ENCODE peak calls at places on chromosomes 1 and 21, in six cellular contexts. One of them, this sample, is unnamed.

GRCh38 chr1:197320991-197321531 is 53.0 kb downstream of the CRB1 start:
- DNase-seq in activated T-cell treated with anti-CD3 and anti-CD28 coated beads, Interleukin-2, amount 50 U/mL, for 72 hours: no peak
- DNase-seq in GM12864: no peak
- DNase-seq in NCI-H1694: no peak
- DNase-seq in cardiac fibroblast: peak
- DNase-seq in GM20000: no peak
- DNase-seq in this sample: no peak

GRCh38 chr1:33814166-33814565 is 49.7 kb upstream of the HMGB4 start:
- DNase-seq in activated T-cell treated with anti-CD3 and anti-CD28 coated beads, Interleukin-2, amount 50 U/mL, for 72 hours: no peak
- DNase-seq in GM12864: no peak
- DNase-seq in NCI-H1694: no peak
- DNase-seq in cardiac fibroblast: no peak
- DNase-seq in GM20000: no peak
- DNase-seq in this sample: no peak

GRCh38 chr1:242016518-242016917 is 17.6 kb upstream of the MAP1LC3C start:
- DNase-seq in activated T-cell treated with anti-CD3 and anti-CD28 coated beads, Interleukin-2, amount 50 U/mL, for 72 hours: no peak
- DNase-seq in GM12864: no peak
- DNase-seq in NCI-H1694: no peak
- DNase-seq in cardiac fibroblast: no peak
- DNase-seq in GM20000: no peak
- DNase-seq in this sample: no peak

GRCh38 chr1:92441316-92442311 is 45.1 kb downstream of the GFI1 start:
- DNase-seq in activated T-cell treated with anti-CD3 and anti-CD28 coated beads, Interleukin-2, amount 50 U/mL, for 72 hours: no peak
- DNase-seq in GM12864: no peak
- DNase-seq in NCI-H1694: peak
- DNase-seq in cardiac fibroblast: no peak
- DNase-seq in GM20000: no peak
- DNase-seq in this sample: no peak

GRCh38 chr1:180154003-180154324 is 705 bp upstream of the QSOX1 start:
- DNase-seq in activated T-cell treated with anti-CD3 and anti-CD28 coated beads, Interleukin-2, amount 50 U/mL, for 72 hours: no peak
- DNase-seq in GM12864: no peak
- DNase-seq in NCI-H1694: no peak
- DNase-seq in cardiac fibroblast: no peak
- DNase-seq in GM20000: no peak
- DNase-seq in this sample: no peak

GRCh38 chr1:7278827-7279752 is 492.0 kb upstream of the VAMP3 start:
- DNase-seq in activated T-cell treated with anti-CD3 and anti-CD28 coated beads, Interleukin-2, amount 50 U/mL, for 72 hours: no peak
- DNase-seq in GM12864: no peak
- DNase-seq in NCI-H1694: no peak
- DNase-seq in cardiac fibroblast: no peak
- DNase-seq in GM20000: no peak
- DNase-seq in this sample: no peak

GRCh38 chr1:207868769-207869721 is 41.9 kb downstream of the CD34 start:
- DNase-seq in activated T-cell treated with anti-CD3 and anti-CD28 coated beads, Interleukin-2, amount 50 U/mL, for 72 hours: peak
- DNase-seq in GM12864: no peak
- DNase-seq in NCI-H1694: peak
- DNase-seq in cardiac fibroblast: peak
- DNase-seq in GM20000: peak
- DNase-seq in this sample: no peak

GRCh38 chr1:106038260-106038659 is 1018.2 kb upstream of the PRMT6 start:
- DNase-seq in activated T-cell treated with anti-CD3 and anti-CD28 coated beads, Interleukin-2, amount 50 U/mL, for 72 hours: no peak
- DNase-seq in GM12864: no peak
- DNase-seq in NCI-H1694: no peak
- DNase-seq in cardiac fibroblast: no peak
- DNase-seq in GM20000: no peak
- DNase-seq in this sample: no peak

GRCh38 chr1:202688401-202688800 is 21.9 kb downstream of the SYT2 start:
- DNase-seq in activated T-cell treated with anti-CD3 and anti-CD28 coated beads, Interleukin-2, amount 50 U/mL, for 72 hours: no peak
- DNase-seq in GM12864: no peak
- DNase-seq in NCI-H1694: no peak
- DNase-seq in cardiac fibroblast: peak
- DNase-seq in GM20000: no peak
- DNase-seq in this sample: no peak

GRCh38 chr1:1061682-1062363 is 12.3 kb downstream of the RNF223 start:
- DNase-seq in activated T-cell treated with anti-CD3 and anti-CD28 coated beads, Interleukin-2, amount 50 U/mL, for 72 hours: no peak
- DNase-seq in GM12864: no peak
- DNase-seq in NCI-H1694: no peak
- DNase-seq in cardiac fibroblast: no peak
- DNase-seq in GM20000: no peak
- DNase-seq in this sample: no peak

GRCh38 chr1:104574619-104575018 is 824.9 kb downstream of the AMY1C start:
- DNase-seq in activated T-cell treated with anti-CD3 and anti-CD28 coated beads, Interleukin-2, amount 50 U/mL, for 72 hours: no peak
- DNase-seq in GM12864: no peak
- DNase-seq in NCI-H1694: no peak
- DNase-seq in cardiac fibroblast: no peak
- DNase-seq in GM20000: no peak
- DNase-seq in this sample: no peak

GRCh38 chr1:59718064-59718988 is 96.4 kb upstream of the HOOK1 start:
- DNase-seq in activated T-cell treated with anti-CD3 and anti-CD28 coated beads, Interleukin-2, amount 50 U/mL, for 72 hours: no peak
- DNase-seq in GM12864: no peak
- DNase-seq in NCI-H1694: peak
- DNase-seq in cardiac fibroblast: no peak
- DNase-seq in GM20000: no peak
- DNase-seq in this sample: no peak

GRCh38 chr1:93180723-93181613 is at the start of gene CCDC18:
- DNase-seq in activated T-cell treated with anti-CD3 and anti-CD28 coated beads, Interleukin-2, amount 50 U/mL, for 72 hours: peak
- DNase-seq in GM12864: peak
- DNase-seq in NCI-H1694: no peak
- DNase-seq in cardiac fibroblast: peak
- DNase-seq in GM20000: peak
- DNase-seq in this sample: no peak

GRCh38 chr1:2583331-2583791 is 3.2 kb upstream of the PRXL2B start:
- DNase-seq in activated T-cell treated with anti-CD3 and anti-CD28 coated beads, Interleukin-2, amount 50 U/mL, for 72 hours: peak
- DNase-seq in GM12864: no peak
- DNase-seq in NCI-H1694: no peak
- DNase-seq in cardiac fibroblast: no peak
- DNase-seq in GM20000: no peak
- DNase-seq in this sample: no peak

GRCh38 chr1:95625224-95625623 is 391.2 kb downstream of the RWDD3 start:
- DNase-seq in activated T-cell treated with anti-CD3 and anti-CD28 coated beads, Interleukin-2, amount 50 U/mL, for 72 hours: no peak
- DNase-seq in GM12864: no peak
- DNase-seq in NCI-H1694: no peak
- DNase-seq in cardiac fibroblast: no peak
- DNase-seq in GM20000: no peak
- DNase-seq in this sample: no peak

GRCh38 chr1:198937231-198938031 is 298.6 kb downstream of the PTPRC start:
- DNase-seq in activated T-cell treated with anti-CD3 and anti-CD28 coated beads, Interleukin-2, amount 50 U/mL, for 72 hours: peak
- DNase-seq in GM12864: peak
- DNase-seq in NCI-H1694: no peak
- DNase-seq in cardiac fibroblast: peak
- DNase-seq in GM20000: peak
- DNase-seq in this sample: peak

GRCh38 chr21:44489962-44490361 is 34.7 kb downstream of the LRRC3 start:
- DNase-seq in activated T-cell treated with anti-CD3 and anti-CD28 coated beads, Interleukin-2, amount 50 U/mL, for 72 hours: no peak
- DNase-seq in GM12864: no peak
- DNase-seq in NCI-H1694: peak
- DNase-seq in cardiac fibroblast: no peak
- DNase-seq in GM20000: no peak
- DNase-seq in this sample: no peak

GRCh38 chr21:34938079-34938764 is 110.9 kb downstream of the RUNX1 start:
- DNase-seq in activated T-cell treated with anti-CD3 and anti-CD28 coated beads, Interleukin-2, amount 50 U/mL, for 72 hours: no peak
- DNase-seq in GM12864: no peak
- DNase-seq in NCI-H1694: no peak
- DNase-seq in cardiac fibroblast: peak
- DNase-seq in GM20000: no peak
- DNase-seq in this sample: no peak

GRCh38 chr1:175099916-175100315 is 32.3 kb downstream of the TNN start:
- DNase-seq in activated T-cell treated with anti-CD3 and anti-CD28 coated beads, Interleukin-2, amount 50 U/mL, for 72 hours: no peak
- DNase-seq in GM12864: no peak
- DNase-seq in NCI-H1694: no peak
- DNase-seq in cardiac fibroblast: no peak
- DNase-seq in GM20000: no peak
- DNase-seq in this sample: no peak

GRCh38 chr1:218711884-218712674 is 366.9 kb downstream of the TGFB2 start:
- DNase-seq in activated T-cell treated with anti-CD3 and anti-CD28 coated beads, Interleukin-2, amount 50 U/mL, for 72 hours: no peak
- DNase-seq in GM12864: no peak
- DNase-seq in NCI-H1694: no peak
- DNase-seq in cardiac fibroblast: peak
- DNase-seq in GM20000: no peak
- DNase-seq in this sample: no peak

GRCh38 chr1:232501174-232501573 is 128.8 kb downstream of the SIPA1L2 start:
- DNase-seq in activated T-cell treated with anti-CD3 and anti-CD28 coated beads, Interleukin-2, amount 50 U/mL, for 72 hours: no peak
- DNase-seq in GM12864: no peak
- DNase-seq in NCI-H1694: no peak
- DNase-seq in cardiac fibroblast: no peak
- DNase-seq in GM20000: no peak
- DNase-seq in this sample: no peak

GRCh38 chr21:42291003-42291750 is 24.0 kb downstream of the TFF3 start:
- DNase-seq in activated T-cell treated with anti-CD3 and anti-CD28 coated beads, Interleukin-2, amount 50 U/mL, for 72 hours: no peak
- DNase-seq in GM12864: no peak
- DNase-seq in NCI-H1694: no peak
- DNase-seq in cardiac fibroblast: no peak
- DNase-seq in GM20000: no peak
- DNase-seq in this sample: no peak

GRCh38 chr1:68551459-68551858 is 54.6 kb upstream of the DEPDC1 start:
- DNase-seq in activated T-cell treated with anti-CD3 and anti-CD28 coated beads, Interleukin-2, amount 50 U/mL, for 72 hours: no peak
- DNase-seq in GM12864: no peak
- DNase-seq in NCI-H1694: no peak
- DNase-seq in cardiac fibroblast: no peak
- DNase-seq in GM20000: no peak
- DNase-seq in this sample: no peak

GRCh38 chr1:24586970-24587820 is 31.3 kb downstream of the NCMAP start:
- DNase-seq in activated T-cell treated with anti-CD3 and anti-CD28 coated beads, Interleukin-2, amount 50 U/mL, for 72 hours: peak
- DNase-seq in GM12864: peak
- DNase-seq in NCI-H1694: peak
- DNase-seq in cardiac fibroblast: peak
- DNase-seq in GM20000: peak
- DNase-seq in this sample: no peak

GRCh38 chr1:94757931-94758330 is 62.2 kb upstream of the SLC44A3 start:
- DNase-seq in activated T-cell treated with anti-CD3 and anti-CD28 coated beads, Interleukin-2, amount 50 U/mL, for 72 hours: no peak
- DNase-seq in GM12864: no peak
- DNase-seq in NCI-H1694: no peak
- DNase-seq in cardiac fibroblast: peak
- DNase-seq in GM20000: no peak
- DNase-seq in this sample: peak

GRCh38 chr1:227944066-227944930 is 3.4 kb downstream of the WNT9A start:
- DNase-seq in activated T-cell treated with anti-CD3 and anti-CD28 coated beads, Interleukin-2, amount 50 U/mL, for 72 hours: no peak
- DNase-seq in GM12864: no peak
- DNase-seq in NCI-H1694: no peak
- DNase-seq in cardiac fibroblast: no peak
- DNase-seq in GM20000: no peak
- DNase-seq in this sample: no peak

GRCh38 chr1:34984435-34985062 is 598 bp downstream of the TMEM35B start:
- DNase-seq in activated T-cell treated with anti-CD3 and anti-CD28 coated beads, Interleukin-2, amount 50 U/mL, for 72 hours: no peak
- DNase-seq in GM12864: no peak
- DNase-seq in NCI-H1694: no peak
- DNase-seq in cardiac fibroblast: peak
- DNase-seq in GM20000: peak
- DNase-seq in this sample: no peak

GRCh38 chr1:153466908-153467307 is 6.5 kb upstream of the S100A7 start:
- DNase-seq in activated T-cell treated with anti-CD3 and anti-CD28 coated beads, Interleukin-2, amount 50 U/mL, for 72 hours: no peak
- DNase-seq in GM12864: no peak
- DNase-seq in NCI-H1694: no peak
- DNase-seq in cardiac fibroblast: peak
- DNase-seq in GM20000: no peak
- DNase-seq in this sample: no peak

GRCh38 chr1:110262846-110263631 is 52.9 kb downstream of the KCNC4 start:
- DNase-seq in activated T-cell treated with anti-CD3 and anti-CD28 coated beads, Interleukin-2, amount 50 U/mL, for 72 hours: peak
- DNase-seq in GM12864: no peak
- DNase-seq in NCI-H1694: peak
- DNase-seq in cardiac fibroblast: no peak
- DNase-seq in GM20000: peak
- DNase-seq in this sample: no peak

GRCh38 chr1:235304549-235305451 is 23.2 kb downstream of the ARID4B start:
- DNase-seq in activated T-cell treated with anti-CD3 and anti-CD28 coated beads, Interleukin-2, amount 50 U/mL, for 72 hours: no peak
- DNase-seq in GM12864: no peak
- DNase-seq in NCI-H1694: no peak
- DNase-seq in cardiac fibroblast: peak
- DNase-seq in GM20000: no peak
- DNase-seq in this sample: no peak

GRCh38 chr1:30378023-30378596 is 345.3 kb downstream of the MATN1 start:
- DNase-seq in activated T-cell treated with anti-CD3 and anti-CD28 coated beads, Interleukin-2, amount 50 U/mL, for 72 hours: no peak
- DNase-seq in GM12864: no peak
- DNase-seq in NCI-H1694: no peak
- DNase-seq in cardiac fibroblast: no peak
- DNase-seq in GM20000: no peak
- DNase-seq in this sample: no peak

GRCh38 chr1:236913371-236914037 is 90.7 kb downstream of the MT1HL1 start:
- DNase-seq in activated T-cell treated with anti-CD3 and anti-CD28 coated beads, Interleukin-2, amount 50 U/mL, for 72 hours: no peak
- DNase-seq in GM12864: no peak
- DNase-seq in NCI-H1694: no peak
- DNase-seq in cardiac fibroblast: no peak
- DNase-seq in GM20000: no peak
- DNase-seq in this sample: no peak

GRCh38 chr1:54459714-54460113 is 53.5 kb upstream of the SSBP3 start:
- DNase-seq in activated T-cell treated with anti-CD3 and anti-CD28 coated beads, Interleukin-2, amount 50 U/mL, for 72 hours: no peak
- DNase-seq in GM12864: no peak
- DNase-seq in NCI-H1694: no peak
- DNase-seq in cardiac fibroblast: no peak
- DNase-seq in GM20000: no peak
- DNase-seq in this sample: no peak

GRCh38 chr1:150764617-150765090 is 924 bp downstream of the CTSS start:
- DNase-seq in activated T-cell treated with anti-CD3 and anti-CD28 coated beads, Interleukin-2, amount 50 U/mL, for 72 hours: no peak
- DNase-seq in GM12864: no peak
- DNase-seq in NCI-H1694: no peak
- DNase-seq in cardiac fibroblast: peak
- DNase-seq in GM20000: no peak
- DNase-seq in this sample: no peak

GRCh38 chr21:44592446-44593365 is at the start of gene KRTAP10-6:
- DNase-seq in activated T-cell treated with anti-CD3 and anti-CD28 coated beads, Interleukin-2, amount 50 U/mL, for 72 hours: no peak
- DNase-seq in GM12864: no peak
- DNase-seq in NCI-H1694: no peak
- DNase-seq in cardiac fibroblast: no peak
- DNase-seq in GM20000: no peak
- DNase-seq in this sample: no peak

GRCh38 chr1:27349784-27350672 is 8.2 kb downstream of the SYTL1 start:
- DNase-seq in activated T-cell treated with anti-CD3 and anti-CD28 coated beads, Interleukin-2, amount 50 U/mL, for 72 hours: peak
- DNase-seq in GM12864: no peak
- DNase-seq in NCI-H1694: peak
- DNase-seq in cardiac fibroblast: peak
- DNase-seq in GM20000: no peak
- DNase-seq in this sample: no peak

GRCh38 chr1:59128239-59128736 is 168.6 kb upstream of the FGGY start:
- DNase-seq in activated T-cell treated with anti-CD3 and anti-CD28 coated beads, Interleukin-2, amount 50 U/mL, for 72 hours: no peak
- DNase-seq in GM12864: no peak
- DNase-seq in NCI-H1694: no peak
- DNase-seq in cardiac fibroblast: peak
- DNase-seq in GM20000: no peak
- DNase-seq in this sample: no peak

GRCh38 chr1:101388904-101389546 is 152.2 kb downstream of the S1PR1 start:
- DNase-seq in activated T-cell treated with anti-CD3 and anti-CD28 coated beads, Interleukin-2, amount 50 U/mL, for 72 hours: peak
- DNase-seq in GM12864: peak
- DNase-seq in NCI-H1694: no peak
- DNase-seq in cardiac fibroblast: peak
- DNase-seq in GM20000: peak
- DNase-seq in this sample: no peak

GRCh38 chr1:228405200-228405978 is 1.2 kb downstream of the TRIM11 start:
- DNase-seq in activated T-cell treated with anti-CD3 and anti-CD28 coated beads, Interleukin-2, amount 50 U/mL, for 72 hours: no peak
- DNase-seq in GM12864: no peak
- DNase-seq in NCI-H1694: no peak
- DNase-seq in cardiac fibroblast: no peak
- DNase-seq in GM20000: no peak
- DNase-seq in this sample: no peak

This sample was measured in brain pericyte.